ENCODE peak calls at places on chromosomes 12 and 14, in four cellular contexts. S is adipocyte, J is BE2C, D is GM20000. Z is an unnamed sample.

GRCh38 chr14:23883684-23884540 is 69.7 kb upstream of the DHRS4 start:
- DNase-seq in S (no peak), J (no peak), D (no peak), Z (no peak)

GRCh38 chr12:88036368-88036965 is 7.3 kb upstream of the C12orf50 start:
- DNase-seq in S (peak; percentile 87), J (no peak), D (no peak), Z (no peak)

GRCh38 chr12:12919666-12920435 is 28.5 kb downstream of the GPRC5A start:
- DNase-seq in S (no peak), J (no peak), D (no peak), Z (no peak)

GRCh38 chr14:22560638-22561365 is 28.2 kb downstream of the DAD1 start:
- DNase-seq in S (no peak), J (no peak), D (no peak), Z (no peak)

GRCh38 chr14:71362920-71363584 is 455.8 kb downstream of the PCNX1 start:
- DNase-seq in S (peak; percentile 79), J (no peak), D (peak; percentile 11), Z (no peak)

GRCh38 chr12:64452559-64453329 is 824 bp downstream of the TBK1 start:
- DNase-seq in S (peak; percentile 90), J (no peak), D (peak; percentile 25), Z (no peak)

GRCh38 chr14:77924392-77924948 is 124.6 kb downstream of the ADCK1 start:
- DNase-seq in S (no peak), J (peak; percentile 12), D (no peak), Z (no peak)

GRCh38 chr14:35405304-35405996 is 901 bp upstream of the NFKBIA start:
- DNase-seq in S (no peak), J (no peak), D (no peak), Z (no peak)

GRCh38 chr12:120713861-120714482 is 3.7 kb downstream of the UNC119B start:
- DNase-seq in S (peak; percentile 95), J (peak; percentile 85), D (peak; percentile 87), Z (peak; percentile 64)

GRCh38 chr12:110279976-110280783 is 867 bp upstream of the ATP2A2 start:
- DNase-seq in S (peak; percentile 70), J (no peak), D (peak; percentile 63), Z (peak; percentile 58)

GRCh38 chr14:76245097-76245496 is 93.4 kb downstream of the GPATCH2L start:
- DNase-seq in S (no peak), J (no peak), D (no peak), Z (no peak)

GRCh38 chr14:57921377-57921776 is 55.5 kb upstream of the SLC35F4 start:
- DNase-seq in S (no peak), J (no peak), D (no peak), Z (no peak)

GRCh38 chr12:20000229-20000869 is 368.0 kb upstream of the PDE3A start:
- DNase-seq in S (no peak), J (no peak), D (no peak), Z (no peak)

GRCh38 chr12:69684472-69684871 is 14.6 kb downstream of the BEST3 start:
- DNase-seq in S (no peak), J (no peak), D (no peak), Z (no peak)

GRCh38 chr12:103503546-103504480 is 8.0 kb upstream of the C12orf42 start:
- DNase-seq in S (no peak), J (peak; percentile 64), D (peak; percentile 58), Z (peak; percentile 73)

Z was measured in glutamatergic neuron.